ENCODE peak calls at places on chromosome 19, in four cellular contexts. Z is Right ventricle myocardium inferior, I is foreskin melanocyte, Q is KG1. W is an unnamed sample.
A peak's percentile ranks its signal among the peaks of the same experiment; 100 is the strongest.

GRCh38 chr19:45913874-45914830 is at the start of gene NANOS2:
- DNase-seq in I (no peak), Z (peak; percentile 72), Q (no peak), W (no peak)

GRCh38 chr19:50264483-50265186 is 61.2 kb downstream of the MYH14 start:
- DNase-seq in Q (no peak), Z (no peak), I (no peak), W (no peak)

GRCh38 chr19:12364391-12365093 is 941 bp downstream of the ZNF442 start:
- DNase-seq in I (no peak), Z (no peak), Q (no peak), W (peak; percentile 16)

GRCh38 chr19:34985249-34986022 is 14.7 kb upstream of the GRAMD1A start:
- DNase-seq in Q (no peak), Z (peak; percentile 78), I (no peak), W (no peak)

GRCh38 chr19:29665826-29666633 is 769 bp downstream of the PLEKHF1 start:
- DNase-seq in I (no peak), Z (peak; percentile 81), Q (no peak), W (peak; percentile 14)

GRCh38 chr19:6587093-6587820 is 3.7 kb downstream of the CD70 start:
- DNase-seq in I (no peak), Z (no peak), Q (peak; percentile 7), W (no peak)

GRCh38 chr19:45767881-45768643 is 990 bp downstream of the SIX5 start:
- DNase-seq in I (peak; percentile 53), Z (peak; percentile 88), Q (no peak), W (no peak)

GRCh38 chr19:7699422-7700127 is 2.4 kb downstream of the FCER2 start:
- DNase-seq in I (no peak), Z (no peak), Q (no peak), W (no peak)

GRCh38 chr19:46944918-46945628 is 74.6 kb upstream of the NPAS1 start:
- DNase-seq in I (no peak), Q (no peak), Z (peak; percentile 81), W (peak; percentile 55)

GRCh38 chr19:42634409-42635232 is 39.9 kb upstream of the CEACAM8 start:
- DNase-seq in I (no peak), Z (no peak), Q (peak; percentile 0), W (peak; percentile 33)

GRCh38 chr19:3655402-3656072 is 28.9 kb upstream of the CACTIN start:
- DNase-seq in Z (no peak), Q (no peak), I (no peak), W (peak; percentile 96)

GRCh38 chr19:47429140-47429793 is 9.9 kb upstream of the MEIS3 start:
- DNase-seq in Q (no peak), Z (no peak), I (no peak), W (no peak)

GRCh38 chr19:49475995-49476880 is 2.2 kb downstream of the FLT3LG start:
- DNase-seq in Z (no peak), I (no peak), Q (peak; percentile 23), W (no peak)

GRCh38 chr19:18506101-18506534 is 15.8 kb downstream of the ELL start:
- DNase-seq in I (no peak), Q (no peak), Z (peak; percentile 79), W (no peak)

GRCh38 chr19:4908781-4909171 is 525 bp upstream of the UHRF1 start:
- DNase-seq in I (no peak), Q (no peak), Z (no peak), W (no peak)

GRCh38 chr19:48835734-48836088 is 580 bp downstream of the HSD17B14 start:
- DNase-seq in Q (peak; percentile 93), Z (peak; percentile 92), I (peak; percentile 85), W (peak; percentile 70)

GRCh38 chr19:48511321-48511731 is 309 bp downstream of the LMTK3 start:
- DNase-seq in Q (no peak), Z (no peak), I (no peak), W (no peak)

GRCh38 chr19:4206818-4207484 is 22.4 kb upstream of the EBI3 start:
- DNase-seq in I (peak; percentile 31), Q (no peak), Z (no peak), W (peak; percentile 49)

GRCh38 chr19:6318772-6319171 is 14.6 kb downstream of the ACER1 start:
- DNase-seq in Q (no peak), Z (no peak), I (no peak), W (peak; percentile 4)

GRCh38 chr19:33261511-33262192 is 36.0 kb upstream of the SLC7A10 start:
- DNase-seq in Z (no peak), I (no peak), Q (no peak), W (no peak)

GRCh38 chr19:5903502-5904301 is at the start of gene NDUFA11:
- DNase-seq in Q (peak; percentile 98), I (no peak), Z (peak; percentile 98), W (peak; percentile 96)

GRCh38 chr19:6011206-6011605 is 33.3 kb upstream of the RANBP3 start:
- DNase-seq in Z (no peak), I (no peak), Q (no peak), W (no peak)

GRCh38 chr19:7386308-7386707 is 37.6 kb downstream of the ARHGEF18 start:
- DNase-seq in Z (no peak), I (no peak), Q (no peak), W (no peak)

GRCh38 chr19:50203281-50204080 is at the start of gene MYH14:
- DNase-seq in Z (peak; percentile 90), I (peak; percentile 44), Q (no peak), W (no peak)

GRCh38 chr19:16739546-16739945 is 19.9 kb downstream of the NWD1 start:
- DNase-seq in Z (no peak), I (no peak), Q (no peak), W (no peak)

GRCh38 chr19:18504886-18505610 is 16.8 kb downstream of the ELL start:
- DNase-seq in Q (no peak), Z (peak; percentile 69), I (no peak), W (no peak)

GRCh38 chr19:2261438-2262172 is 5.4 kb upstream of the JSRP1 start:
- DNase-seq in Z (peak; percentile 81), I (no peak), Q (no peak), W (no peak)

GRCh38 chr19:46221981-46222610 is 7.4 kb upstream of the IGFL1 start:
- DNase-seq in Q (no peak), Z (no peak), I (no peak), W (peak; percentile 67)

GRCh38 chr19:6890421-6890913 is 3.1 kb downstream of the ADGRE1 start:
- DNase-seq in Z (no peak), Q (no peak), I (no peak), W (no peak)

GRCh38 chr19:32812036-32812435 is 57.5 kb downstream of the SLC7A9 start:
- DNase-seq in I (no peak), Q (no peak), Z (no peak), W (no peak)

GRCh38 chr19:32789429-32789828 is 69.9 kb downstream of the TDRD12 start:
- DNase-seq in Q (no peak), I (no peak), Z (no peak), W (no peak)

GRCh38 chr19:17755977-17756670 is 4.8 kb downstream of the FCHO1 start:
- DNase-seq in Z (no peak), I (no peak), Q (no peak), W (no peak)

GRCh38 chr19:4194353-4194752 is 11.9 kb downstream of the ANKRD24 start:
- DNase-seq in Q (no peak), Z (no peak), I (no peak), W (no peak)

GRCh38 chr19:17618919-17619318 is 63.5 kb downstream of the COLGALT1 start:
- DNase-seq in Z (no peak), I (no peak), Q (no peak), W (no peak)

GRCh38 chr19:47702671-47703070 is 10.6 kb upstream of the EHD2 start:
- DNase-seq in I (no peak), Q (no peak), Z (no peak), W (no peak)